ENCODE peak calls at places on chromosomes 1 and 21, in ten cellular contexts. One of them, this sample, is unnamed.

GRCh38 chr1:55735110-55735509 is 519.9 kb upstream of the USP24 start:
- DNase-seq in activated T-cell treated with anti-CD3 and anti-CD28 coated beads, Interleukin-2, amount 50 U/mL, for 1 hour: no peak
- DNase-seq in stimulated activated naive CD4-positive, alpha-beta T cell: no peak
- DNase-seq in CD8-positive, alpha-beta T cell: no peak
- DNase-seq in SHP77: no peak
- DNase-seq in stromal cell of bone marrow: no peak
- DNase-seq in iPS DF 19.7: no peak
- DNase-seq in naive thymus-derived CD8-positive, alpha-beta T cell: no peak
- DNase-seq in nephron progenitor cell: no peak
- DNase-seq in globus pallidus: no peak
- DNase-seq in this sample: no peak

GRCh38 chr1:50929376-50929958 is 30.6 kb downstream of the FAF1 start:
- DNase-seq in naive thymus-derived CD8-positive, alpha-beta T cell: no peak
- DNase-seq in CD8-positive, alpha-beta T cell: no peak
- DNase-seq in stimulated activated naive CD4-positive, alpha-beta T cell: peak; percentile 14
- DNase-seq in SHP77: peak; percentile 1
- DNase-seq in activated T-cell treated with anti-CD3 and anti-CD28 coated beads, Interleukin-2, amount 50 U/mL, for 1 hour: no peak
- DNase-seq in nephron progenitor cell: no peak
- DNase-seq in iPS DF 19.7: no peak
- DNase-seq in stromal cell of bone marrow: peak; percentile 20
- DNase-seq in globus pallidus: peak; percentile 50
- DNase-seq in this sample: no peak

GRCh38 chr1:151867321-151867720 is 13.8 kb upstream of the THEM5 start:
- DNase-seq in globus pallidus: no peak
- DNase-seq in stromal cell of bone marrow: peak; percentile 21
- DNase-seq in SHP77: no peak
- DNase-seq in nephron progenitor cell: no peak
- DNase-seq in iPS DF 19.7: no peak
- DNase-seq in naive thymus-derived CD8-positive, alpha-beta T cell: no peak
- DNase-seq in stimulated activated naive CD4-positive, alpha-beta T cell: no peak
- DNase-seq in activated T-cell treated with anti-CD3 and anti-CD28 coated beads, Interleukin-2, amount 50 U/mL, for 1 hour: no peak
- DNase-seq in CD8-positive, alpha-beta T cell: no peak
- DNase-seq in this sample: no peak

GRCh38 chr1:111517464-111518225 is 14.2 kb upstream of the ADORA3 start:
- DNase-seq in activated T-cell treated with anti-CD3 and anti-CD28 coated beads, Interleukin-2, amount 50 U/mL, for 1 hour: no peak
- DNase-seq in iPS DF 19.7: no peak
- DNase-seq in nephron progenitor cell: no peak
- DNase-seq in naive thymus-derived CD8-positive, alpha-beta T cell: no peak
- DNase-seq in globus pallidus: no peak
- DNase-seq in stromal cell of bone marrow: no peak
- DNase-seq in stimulated activated naive CD4-positive, alpha-beta T cell: peak; percentile 34
- DNase-seq in CD8-positive, alpha-beta T cell: no peak
- DNase-seq in SHP77: no peak
- DNase-seq in this sample: no peak

GRCh38 chr21:35321322-35322200 is 272.5 kb upstream of the RUNX1 start:
- DNase-seq in stromal cell of bone marrow: no peak
- DNase-seq in CD8-positive, alpha-beta T cell: no peak
- DNase-seq in activated T-cell treated with anti-CD3 and anti-CD28 coated beads, Interleukin-2, amount 50 U/mL, for 1 hour: no peak
- DNase-seq in stimulated activated naive CD4-positive, alpha-beta T cell: no peak
- DNase-seq in naive thymus-derived CD8-positive, alpha-beta T cell: no peak
- DNase-seq in nephron progenitor cell: no peak
- DNase-seq in iPS DF 19.7: no peak
- DNase-seq in SHP77: no peak
- DNase-seq in globus pallidus: no peak
- DNase-seq in this sample: no peak

GRCh38 chr1:241253491-241253890 is 103.5 kb downstream of the RGS7 start:
- DNase-seq in iPS DF 19.7: no peak
- DNase-seq in activated T-cell treated with anti-CD3 and anti-CD28 coated beads, Interleukin-2, amount 50 U/mL, for 1 hour: no peak
- DNase-seq in stimulated activated naive CD4-positive, alpha-beta T cell: no peak
- DNase-seq in naive thymus-derived CD8-positive, alpha-beta T cell: no peak
- DNase-seq in stromal cell of bone marrow: peak; percentile 25
- DNase-seq in CD8-positive, alpha-beta T cell: no peak
- DNase-seq in nephron progenitor cell: no peak
- DNase-seq in SHP77: no peak
- DNase-seq in globus pallidus: no peak
- DNase-seq in this sample: no peak

GRCh38 chr1:42456754-42457089 is 379 bp downstream of the PPCS start:
- DNase-seq in globus pallidus: peak; percentile 58
- DNase-seq in activated T-cell treated with anti-CD3 and anti-CD28 coated beads, Interleukin-2, amount 50 U/mL, for 1 hour: no peak
- DNase-seq in nephron progenitor cell: no peak
- DNase-seq in SHP77: peak; percentile 44
- DNase-seq in naive thymus-derived CD8-positive, alpha-beta T cell: peak; percentile 83
- DNase-seq in stimulated activated naive CD4-positive, alpha-beta T cell: peak; percentile 80
- DNase-seq in CD8-positive, alpha-beta T cell: peak; percentile 72
- DNase-seq in stromal cell of bone marrow: no peak
- DNase-seq in iPS DF 19.7: no peak
- DNase-seq in this sample: peak; percentile 82

GRCh38 chr1:232922475-232922874 is 27.9 kb upstream of the NTPCR start:
- DNase-seq in stromal cell of bone marrow: peak; percentile 23
- DNase-seq in globus pallidus: no peak
- DNase-seq in activated T-cell treated with anti-CD3 and anti-CD28 coated beads, Interleukin-2, amount 50 U/mL, for 1 hour: no peak
- DNase-seq in SHP77: no peak
- DNase-seq in nephron progenitor cell: no peak
- DNase-seq in naive thymus-derived CD8-positive, alpha-beta T cell: no peak
- DNase-seq in iPS DF 19.7: no peak
- DNase-seq in stimulated activated naive CD4-positive, alpha-beta T cell: no peak
- DNase-seq in CD8-positive, alpha-beta T cell: no peak
- DNase-seq in this sample: no peak

GRCh38 chr1:7549693-7550161 is 221.4 kb upstream of the VAMP3 start:
- DNase-seq in iPS DF 19.7: no peak
- DNase-seq in stromal cell of bone marrow: no peak
- DNase-seq in SHP77: no peak
- DNase-seq in activated T-cell treated with anti-CD3 and anti-CD28 coated beads, Interleukin-2, amount 50 U/mL, for 1 hour: no peak
- DNase-seq in stimulated activated naive CD4-positive, alpha-beta T cell: no peak
- DNase-seq in globus pallidus: no peak
- DNase-seq in naive thymus-derived CD8-positive, alpha-beta T cell: no peak
- DNase-seq in CD8-positive, alpha-beta T cell: no peak
- DNase-seq in nephron progenitor cell: no peak
- DNase-seq in this sample: no peak

GRCh38 chr1:70143052-70143659 is 62.2 kb downstream of the LRRC40 start:
- DNase-seq in naive thymus-derived CD8-positive, alpha-beta T cell: no peak
- DNase-seq in stromal cell of bone marrow: peak; percentile 45
- DNase-seq in stimulated activated naive CD4-positive, alpha-beta T cell: no peak
- DNase-seq in CD8-positive, alpha-beta T cell: no peak
- DNase-seq in iPS DF 19.7: no peak
- DNase-seq in SHP77: no peak
- DNase-seq in nephron progenitor cell: no peak
- DNase-seq in activated T-cell treated with anti-CD3 and anti-CD28 coated beads, Interleukin-2, amount 50 U/mL, for 1 hour: no peak
- DNase-seq in globus pallidus: no peak
- DNase-seq in this sample: no peak

GRCh38 chr1:46396429-46397398 is 2.6 kb downstream of the FAAH start:
- DNase-seq in stimulated activated naive CD4-positive, alpha-beta T cell: no peak
- DNase-seq in stromal cell of bone marrow: no peak
- DNase-seq in CD8-positive, alpha-beta T cell: no peak
- DNase-seq in activated T-cell treated with anti-CD3 and anti-CD28 coated beads, Interleukin-2, amount 50 U/mL, for 1 hour: no peak
- DNase-seq in globus pallidus: no peak
- DNase-seq in iPS DF 19.7: no peak
- DNase-seq in nephron progenitor cell: no peak
- DNase-seq in naive thymus-derived CD8-positive, alpha-beta T cell: no peak
- DNase-seq in SHP77: no peak
- DNase-seq in this sample: no peak

GRCh38 chr1:150106331-150106730 is 38.8 kb downstream of the VPS45 start:
- DNase-seq in SHP77: no peak
- DNase-seq in iPS DF 19.7: no peak
- DNase-seq in stimulated activated naive CD4-positive, alpha-beta T cell: peak; percentile 52
- DNase-seq in naive thymus-derived CD8-positive, alpha-beta T cell: no peak
- DNase-seq in nephron progenitor cell: no peak
- DNase-seq in stromal cell of bone marrow: no peak
- DNase-seq in globus pallidus: no peak
- DNase-seq in CD8-positive, alpha-beta T cell: peak; percentile 29
- DNase-seq in activated T-cell treated with anti-CD3 and anti-CD28 coated beads, Interleukin-2, amount 50 U/mL, for 1 hour: no peak
- DNase-seq in this sample: no peak

GRCh38 chr1:241551759-241552638 is 19.8 kb downstream of the KMO start:
- DNase-seq in iPS DF 19.7: no peak
- DNase-seq in stromal cell of bone marrow: no peak
- DNase-seq in naive thymus-derived CD8-positive, alpha-beta T cell: peak; percentile 70
- DNase-seq in nephron progenitor cell: no peak
- DNase-seq in activated T-cell treated with anti-CD3 and anti-CD28 coated beads, Interleukin-2, amount 50 U/mL, for 1 hour: peak; percentile 16
- DNase-seq in SHP77: no peak
- DNase-seq in CD8-positive, alpha-beta T cell: peak; percentile 42
- DNase-seq in globus pallidus: peak; percentile 47
- DNase-seq in stimulated activated naive CD4-positive, alpha-beta T cell: peak; percentile 66
- DNase-seq in this sample: peak; percentile 78

GRCh38 chr1:33446590-33446989 is 15.7 kb upstream of the PHC2 start:
- DNase-seq in globus pallidus: no peak
- DNase-seq in SHP77: no peak
- DNase-seq in iPS DF 19.7: no peak
- DNase-seq in stimulated activated naive CD4-positive, alpha-beta T cell: no peak
- DNase-seq in CD8-positive, alpha-beta T cell: no peak
- DNase-seq in stromal cell of bone marrow: no peak
- DNase-seq in naive thymus-derived CD8-positive, alpha-beta T cell: no peak
- DNase-seq in activated T-cell treated with anti-CD3 and anti-CD28 coated beads, Interleukin-2, amount 50 U/mL, for 1 hour: no peak
- DNase-seq in nephron progenitor cell: no peak
- DNase-seq in this sample: no peak

GRCh38 chr1:47638713-47639112 is 200.9 kb downstream of the FOXD2 start:
- DNase-seq in SHP77: no peak
- DNase-seq in nephron progenitor cell: no peak
- DNase-seq in naive thymus-derived CD8-positive, alpha-beta T cell: no peak
- DNase-seq in CD8-positive, alpha-beta T cell: no peak
- DNase-seq in iPS DF 19.7: no peak
- DNase-seq in globus pallidus: no peak
- DNase-seq in stromal cell of bone marrow: no peak
- DNase-seq in activated T-cell treated with anti-CD3 and anti-CD28 coated beads, Interleukin-2, amount 50 U/mL, for 1 hour: no peak
- DNase-seq in stimulated activated naive CD4-positive, alpha-beta T cell: no peak
- DNase-seq in this sample: no peak

GRCh38 chr1:54794401-54795099 is 6.6 kb downstream of the TTC22 start:
- DNase-seq in globus pallidus: no peak
- DNase-seq in stromal cell of bone marrow: no peak
- DNase-seq in SHP77: no peak
- DNase-seq in naive thymus-derived CD8-positive, alpha-beta T cell: peak; percentile 46
- DNase-seq in nephron progenitor cell: no peak
- DNase-seq in activated T-cell treated with anti-CD3 and anti-CD28 coated beads, Interleukin-2, amount 50 U/mL, for 1 hour: no peak
- DNase-seq in CD8-positive, alpha-beta T cell: no peak
- DNase-seq in iPS DF 19.7: no peak
- DNase-seq in stimulated activated naive CD4-positive, alpha-beta T cell: no peak
- DNase-seq in this sample: no peak

GRCh38 chr1:180494370-180494769 is 8.0 kb downstream of the ACBD6 start:
- DNase-seq in nephron progenitor cell: no peak
- DNase-seq in stromal cell of bone marrow: no peak
- DNase-seq in stimulated activated naive CD4-positive, alpha-beta T cell: no peak
- DNase-seq in activated T-cell treated with anti-CD3 and anti-CD28 coated beads, Interleukin-2, amount 50 U/mL, for 1 hour: no peak
- DNase-seq in globus pallidus: no peak
- DNase-seq in iPS DF 19.7: no peak
- DNase-seq in SHP77: no peak
- DNase-seq in naive thymus-derived CD8-positive, alpha-beta T cell: no peak
- DNase-seq in CD8-positive, alpha-beta T cell: no peak
- DNase-seq in this sample: no peak

GRCh38 chr1:9244501-9245229 is 10.1 kb downstream of the H6PD start:
- DNase-seq in CD8-positive, alpha-beta T cell: no peak
- DNase-seq in iPS DF 19.7: no peak
- DNase-seq in activated T-cell treated with anti-CD3 and anti-CD28 coated beads, Interleukin-2, amount 50 U/mL, for 1 hour: no peak
- DNase-seq in naive thymus-derived CD8-positive, alpha-beta T cell: peak; percentile 48
- DNase-seq in SHP77: no peak
- DNase-seq in stimulated activated naive CD4-positive, alpha-beta T cell: no peak
- DNase-seq in globus pallidus: no peak
- DNase-seq in nephron progenitor cell: no peak
- DNase-seq in stromal cell of bone marrow: no peak
- DNase-seq in this sample: no peak

GRCh38 chr1:173475564-173476196 is 1.5 kb upstream of the PRDX6 start:
- DNase-seq in nephron progenitor cell: no peak
- DNase-seq in CD8-positive, alpha-beta T cell: no peak
- DNase-seq in iPS DF 19.7: no peak
- DNase-seq in SHP77: no peak
- DNase-seq in stromal cell of bone marrow: no peak
- DNase-seq in naive thymus-derived CD8-positive, alpha-beta T cell: no peak
- DNase-seq in globus pallidus: no peak
- DNase-seq in activated T-cell treated with anti-CD3 and anti-CD28 coated beads, Interleukin-2, amount 50 U/mL, for 1 hour: no peak
- DNase-seq in stimulated activated naive CD4-positive, alpha-beta T cell: no peak
- DNase-seq in this sample: no peak

GRCh38 chr1:183711691-183712401 is 58.7 kb upstream of the APOBEC4 start:
- DNase-seq in CD8-positive, alpha-beta T cell: no peak
- DNase-seq in nephron progenitor cell: no peak
- DNase-seq in SHP77: no peak
- DNase-seq in iPS DF 19.7: no peak
- DNase-seq in activated T-cell treated with anti-CD3 and anti-CD28 coated beads, Interleukin-2, amount 50 U/mL, for 1 hour: no peak
- DNase-seq in naive thymus-derived CD8-positive, alpha-beta T cell: no peak
- DNase-seq in stromal cell of bone marrow: peak; percentile 31
- DNase-seq in globus pallidus: no peak
- DNase-seq in stimulated activated naive CD4-positive, alpha-beta T cell: no peak
- DNase-seq in this sample: no peak

GRCh38 chr1:185238447-185238846 is 78.6 kb downstream of the IVNS1ABP start:
- DNase-seq in activated T-cell treated with anti-CD3 and anti-CD28 coated beads, Interleukin-2, amount 50 U/mL, for 1 hour: no peak
- DNase-seq in SHP77: no peak
- DNase-seq in stromal cell of bone marrow: no peak
- DNase-seq in stimulated activated naive CD4-positive, alpha-beta T cell: peak; percentile 18
- DNase-seq in iPS DF 19.7: no peak
- DNase-seq in naive thymus-derived CD8-positive, alpha-beta T cell: no peak
- DNase-seq in CD8-positive, alpha-beta T cell: no peak
- DNase-seq in globus pallidus: no peak
- DNase-seq in nephron progenitor cell: no peak
- DNase-seq in this sample: no peak

GRCh38 chr1:150881331-150882070 is 5.1 kb upstream of the ARNT start:
- DNase-seq in activated T-cell treated with anti-CD3 and anti-CD28 coated beads, Interleukin-2, amount 50 U/mL, for 1 hour: no peak
- DNase-seq in nephron progenitor cell: no peak
- DNase-seq in stromal cell of bone marrow: peak; percentile 97
- DNase-seq in CD8-positive, alpha-beta T cell: no peak
- DNase-seq in globus pallidus: no peak
- DNase-seq in naive thymus-derived CD8-positive, alpha-beta T cell: no peak
- DNase-seq in SHP77: no peak
- DNase-seq in stimulated activated naive CD4-positive, alpha-beta T cell: no peak
- DNase-seq in iPS DF 19.7: no peak
- DNase-seq in this sample: no peak

GRCh38 chr21:45415943-45416611 is 11.1 kb downstream of the COL18A1 start:
- DNase-seq in iPS DF 19.7: no peak
- DNase-seq in naive thymus-derived CD8-positive, alpha-beta T cell: peak; percentile 32
- DNase-seq in stimulated activated naive CD4-positive, alpha-beta T cell: no peak
- DNase-seq in SHP77: no peak
- DNase-seq in stromal cell of bone marrow: no peak
- DNase-seq in nephron progenitor cell: no peak
- DNase-seq in CD8-positive, alpha-beta T cell: no peak
- DNase-seq in activated T-cell treated with anti-CD3 and anti-CD28 coated beads, Interleukin-2, amount 50 U/mL, for 1 hour: no peak
- DNase-seq in globus pallidus: no peak
- DNase-seq in this sample: no peak

GRCh38 chr1:221149111-221149510 is 269.9 kb downstream of the HLX start:
- DNase-seq in naive thymus-derived CD8-positive, alpha-beta T cell: no peak
- DNase-seq in iPS DF 19.7: no peak
- DNase-seq in nephron progenitor cell: no peak
- DNase-seq in globus pallidus: no peak
- DNase-seq in CD8-positive, alpha-beta T cell: no peak
- DNase-seq in SHP77: no peak
- DNase-seq in stromal cell of bone marrow: peak; percentile 53
- DNase-seq in stimulated activated naive CD4-positive, alpha-beta T cell: no peak
- DNase-seq in activated T-cell treated with anti-CD3 and anti-CD28 coated beads, Interleukin-2, amount 50 U/mL, for 1 hour: no peak
- DNase-seq in this sample: no peak

GRCh38 chr1:218874313-218874712 is 299.4 kb upstream of the LYPLAL1 start:
- DNase-seq in globus pallidus: no peak
- DNase-seq in naive thymus-derived CD8-positive, alpha-beta T cell: no peak
- DNase-seq in CD8-positive, alpha-beta T cell: no peak
- DNase-seq in activated T-cell treated with anti-CD3 and anti-CD28 coated beads, Interleukin-2, amount 50 U/mL, for 1 hour: no peak
- DNase-seq in nephron progenitor cell: no peak
- DNase-seq in SHP77: no peak
- DNase-seq in iPS DF 19.7: no peak
- DNase-seq in stromal cell of bone marrow: peak; percentile 57
- DNase-seq in stimulated activated naive CD4-positive, alpha-beta T cell: no peak
- DNase-seq in this sample: peak; percentile 7

GRCh38 chr1:111507411-111508201 is 4.2 kb upstream of the ADORA3 start:
- DNase-seq in stimulated activated naive CD4-positive, alpha-beta T cell: peak; percentile 26
- DNase-seq in activated T-cell treated with anti-CD3 and anti-CD28 coated beads, Interleukin-2, amount 50 U/mL, for 1 hour: peak; percentile 71
- DNase-seq in CD8-positive, alpha-beta T cell: peak; percentile 62
- DNase-seq in iPS DF 19.7: no peak
- DNase-seq in stromal cell of bone marrow: peak; percentile 48
- DNase-seq in naive thymus-derived CD8-positive, alpha-beta T cell: peak; percentile 72
- DNase-seq in globus pallidus: peak; percentile 74
- DNase-seq in nephron progenitor cell: peak; percentile 83
- DNase-seq in SHP77: peak; percentile 69
- DNase-seq in this sample: peak; percentile 89

GRCh38 chr1:150981177-150981804 is 801 bp upstream of the ANXA9 start:
- DNase-seq in naive thymus-derived CD8-positive, alpha-beta T cell: no peak
- DNase-seq in stromal cell of bone marrow: no peak
- DNase-seq in activated T-cell treated with anti-CD3 and anti-CD28 coated beads, Interleukin-2, amount 50 U/mL, for 1 hour: no peak
- DNase-seq in iPS DF 19.7: peak; percentile 90
- DNase-seq in SHP77: peak; percentile 97
- DNase-seq in CD8-positive, alpha-beta T cell: no peak
- DNase-seq in stimulated activated naive CD4-positive, alpha-beta T cell: no peak
- DNase-seq in globus pallidus: no peak
- DNase-seq in nephron progenitor cell: peak; percentile 57
- DNase-seq in this sample: no peak